ENCODE peak calls at places on chromosomes 5 and 9, in six cellular contexts. C is stimulated activated naive B cell treated with anti-CD40 and anti-IgM and Interleukin-4, amounts not matched to agents 10 μg/mL and 1 μg/mL and 100 μg/mL, for 72 hours; E is brain microvascular endothelial cell; L is NCI-H774; S is kidney glomerular epithelial cell; D is activated CD4-positive, alpha-beta T cell treated with anti-CD3 and anti-CD28 coated beads for 36 hours. Z is an unnamed sample.

GRCh38 chr5:1544294-1545010 is 20.7 kb upstream of the LPCAT1 start:
- DNase-seq in C (no peak), E (no peak), L (no peak), S (no peak), D (no peak), Z (no peak)

GRCh38 chr5:137122558-137122957 is 376.6 kb downstream of the SPOCK1 start:
- DNase-seq in C (no peak), E (no peak), L (peak), S (no peak), D (no peak), Z (no peak)

GRCh38 chr5:77129386-77129785 is 42.3 kb upstream of the ZBED3 start:
- DNase-seq in C (no peak), E (peak), L (no peak), S (no peak), D (peak), Z (no peak)

GRCh38 chr5:58582004-58582403 is 871 bp upstream of the RAB3C start:
- DNase-seq in C (no peak), E (no peak), L (peak), S (no peak), D (no peak), Z (no peak)

GRCh38 chr5:111461261-111461671 is 51.1 kb downstream of the STARD4 start:
- DNase-seq in C (no peak), E (peak), L (peak), S (no peak), D (no peak), Z (no peak)

GRCh38 chr9:137049544-137050449 is 3.8 kb upstream of the NPDC1 start:
- DNase-seq in C (no peak), E (no peak), L (peak), S (no peak), D (peak), Z (no peak)

GRCh38 chr9:111482656-111483418 is 1.3 kb downstream of the ECPAS start:
- DNase-seq in C (peak), E (peak), L (peak), S (peak), D (peak), Z (peak)

GRCh38 chr9:130549093-130549735 is 30.2 kb upstream of the FUBP3 start:
- DNase-seq in C (no peak), E (no peak), L (no peak), S (no peak), D (no peak), Z (no peak)

GRCh38 chr9:6692433-6692832 is 46.9 kb upstream of the GLDC start:
- DNase-seq in C (no peak), E (no peak), L (no peak), S (no peak), D (no peak), Z (no peak)

GRCh38 chr5:105508519-105508918 is 1945.9 kb upstream of the NUDT12 start:
- DNase-seq in C (no peak), E (peak), L (no peak), S (peak), D (no peak), Z (no peak)

GRCh38 chr9:7520396-7520795 is 279.2 kb downstream of the DMAC1 start:
- DNase-seq in C (no peak), E (no peak), L (no peak), S (no peak), D (no peak), Z (no peak)

GRCh38 chr5:17910318-17910717 is 276.1 kb downstream of the TAF11L14 start:
- DNase-seq in C (no peak), E (no peak), L (no peak), S (no peak), D (no peak), Z (no peak)

GRCh38 chr5:138544171-138545134 is 1.4 kb upstream of the ETF1 start:
- DNase-seq in C (no peak), E (peak), L (no peak), S (peak), D (peak), Z (no peak)

GRCh38 chr9:4734150-4734549 is 6.9 kb downstream of the AK3 start:
- DNase-seq in C (no peak), E (no peak), L (no peak), S (no peak), D (no peak), Z (no peak)

GRCh38 chr9:101455656-101456235 is 20.2 kb upstream of the ALDOB start:
- DNase-seq in C (no peak), E (peak), L (no peak), S (no peak), D (no peak), Z (no peak)

GRCh38 chr9:115349542-115349941 is 231.6 kb upstream of the TNC start:
- DNase-seq in C (no peak), E (no peak), L (no peak), S (no peak), D (no peak), Z (no peak)

GRCh38 chr5:175746851-175747250 is 89.0 kb downstream of the HRH2 start:
- DNase-seq in C (no peak), E (peak), L (peak), S (no peak), D (no peak), Z (no peak)

GRCh38 chr5:125274938-125275759 is 528.7 kb upstream of the ZNF608 start:
- DNase-seq in C (no peak), E (peak), L (no peak), S (peak), D (no peak), Z (no peak)

GRCh38 chr9:133139246-133140173 is 18.5 kb upstream of the RALGDS start:
- DNase-seq in C (no peak), E (no peak), L (no peak), S (no peak), D (no peak), Z (no peak)

GRCh38 chr5:10854526-10855277 is 93.7 kb upstream of the DAP start:
- DNase-seq in C (no peak), E (no peak), L (no peak), S (peak), D (no peak), Z (no peak)

GRCh38 chr5:72633649-72634048 is 126.4 kb upstream of the ZNF366 start:
- DNase-seq in C (no peak), E (peak), L (no peak), S (peak), D (no peak), Z (no peak)

GRCh38 chr9:87771251-87772006 is 45.5 kb downstream of the CTSL start:
- DNase-seq in C (no peak), E (no peak), L (no peak), S (no peak), D (no peak), Z (no peak)

GRCh38 chr5:143023447-143024096 is 253.4 kb downstream of the ARHGAP26 start:
- DNase-seq in C (no peak), E (no peak), L (no peak), S (no peak), D (peak), Z (no peak)

Z was measured in GM19239.